ENCODE peak calls at places on chromosomes 7 and 10, in seven cellular contexts. G is left ventricle myocardium inferior, Y is GM12864, W is OCI-LY7, P is A549, Z is retinal pigment epithelial cell, B is choroid plexus epithelial cell. K is an unnamed sample.

GRCh38 chr7:13628231-13629001 is 361.1 kb downstream of the ETV1 start:
- DNase-seq in G (no peak), Y (no peak), W (no peak), P (no peak), Z (no peak), B (peak), K (no peak)

GRCh38 chr10:114544045-114544659 is 113.9 kb downstream of the ABLIM1 start:
- DNase-seq in G (no peak), Y (peak), W (peak), P (no peak), Z (no peak), B (no peak), K (peak)

GRCh38 chr7:128755075-128755474 is 15.9 kb downstream of the CALU start:
- DNase-seq in G (no peak), Y (no peak), W (no peak), P (no peak), Z (no peak), B (no peak), K (no peak)

GRCh38 chr10:132684164-132684891 is 101.6 kb downstream of the NKX6-2 start:
- DNase-seq in G (no peak), Y (no peak), W (no peak), P (no peak), Z (no peak), B (peak), K (no peak)

GRCh38 chr10:125152646-125153368 is 7.6 kb downstream of the CTBP2 start:
- DNase-seq in G (peak), Y (no peak), W (no peak), P (no peak), Z (no peak), B (peak), K (no peak)

GRCh38 chr10:126088144-126088543 is 191.8 kb downstream of the FANK1 start:
- DNase-seq in G (no peak), Y (no peak), W (no peak), P (no peak), Z (no peak), B (peak), K (no peak)

GRCh38 chr10:119749455-119749854 is 23.6 kb downstream of the INPP5F start:
- DNase-seq in G (no peak), Y (no peak), W (no peak), P (no peak), Z (no peak), B (no peak), K (no peak)

GRCh38 chr10:120507651-120508050 is 50.6 kb downstream of the PLPP4 start:
- DNase-seq in G (no peak), Y (no peak), W (no peak), P (no peak), Z (no peak), B (no peak), K (no peak)

GRCh38 chr10:22681783-22682183 is 32.6 kb downstream of the PIP4K2A start:
- DNase-seq in G (no peak), Y (no peak), W (no peak), P (peak), Z (peak), B (peak), K (no peak)

GRCh38 chr10:128067691-128068397 is 58.4 kb downstream of the MKI67 start:
- DNase-seq in G (no peak), Y (no peak), W (no peak), P (no peak), Z (no peak), B (no peak), K (no peak)

GRCh38 chr10:74730246-74730645 is 96.2 kb upstream of the KAT6B start:
- DNase-seq in G (no peak), Y (no peak), W (no peak), P (no peak), Z (no peak), B (no peak), K (no peak)

GRCh38 chr7:43076189-43076605 is 36.2 kb upstream of the HECW1 start:
- DNase-seq in G (no peak), Y (peak), W (peak), P (no peak), Z (peak), B (peak), K (no peak)

GRCh38 chr7:1691601-1692499 is 21.8 kb downstream of the ELFN1 start:
- DNase-seq in G (peak), Y (no peak), W (no peak), P (no peak), Z (peak), B (no peak), K (no peak)

GRCh38 chr10:49080965-49081364 is 34.4 kb downstream of the VSTM4 start:
- DNase-seq in G (no peak), Y (no peak), W (no peak), P (no peak), Z (no peak), B (no peak), K (no peak)

GRCh38 chr7:2462731-2463130 is 13.5 kb downstream of the GRIFIN start:
- DNase-seq in G (no peak), Y (no peak), W (no peak), P (no peak), Z (no peak), B (no peak), K (no peak)

GRCh38 chr7:104979167-104979841 is 34.7 kb upstream of the KMT2E start:
- DNase-seq in G (no peak), Y (no peak), W (no peak), P (no peak), Z (no peak), B (peak), K (no peak)

GRCh38 chr7:48426966-48427555 is 255.8 kb downstream of the ABCA13 start:
- DNase-seq in G (no peak), Y (no peak), W (peak), P (peak), Z (peak), B (peak), K (no peak)

GRCh38 chr7:25752967-25753791 is 398.8 kb upstream of the NFE2L3 start:
- DNase-seq in G (no peak), Y (no peak), W (no peak), P (no peak), Z (no peak), B (no peak), K (no peak)

GRCh38 chr7:4809091-4809591 is 33.7 kb downstream of the AP5Z1 start:
- DNase-seq in G (no peak), Y (no peak), W (no peak), P (no peak), Z (no peak), B (no peak), K (no peak)

GRCh38 chr7:2926120-2926897 is 82.2 kb upstream of the GNA12 start:
- DNase-seq in G (peak), Y (no peak), W (no peak), P (no peak), Z (no peak), B (no peak), K (no peak)

GRCh38 chr7:46949270-46949931 is 632.5 kb downstream of the TNS3 start:
- DNase-seq in G (no peak), Y (no peak), W (no peak), P (no peak), Z (no peak), B (no peak), K (no peak)

GRCh38 chr7:64876792-64877713 is 26.0 kb upstream of the ZNF273 start:
- DNase-seq in G (peak), Y (peak), W (no peak), P (no peak), Z (no peak), B (peak), K (no peak)

GRCh38 chr10:61730671-61731070 is 67.9 kb downstream of the CABCOCO1 start:
- DNase-seq in G (no peak), Y (no peak), W (no peak), P (no peak), Z (no peak), B (no peak), K (no peak)

GRCh38 chr10:29736325-29737208 is 101.8 kb upstream of the SVIL start:
- DNase-seq in G (peak), Y (no peak), W (no peak), P (peak), Z (no peak), B (peak), K (no peak)

GRCh38 chr10:112953075-112953501 is 3.0 kb downstream of the TCF7L2 start:
- DNase-seq in G (peak), Y (no peak), W (no peak), P (no peak), Z (no peak), B (peak), K (no peak)

GRCh38 chr10:8059191-8059936 is 4.9 kb downstream of the GATA3 start:
- DNase-seq in G (no peak), Y (no peak), W (peak), P (no peak), Z (no peak), B (no peak), K (no peak)

GRCh38 chr10:88064608-88065383 is 201.4 kb downstream of the PTEN start:
- DNase-seq in G (peak), Y (peak), W (no peak), P (no peak), Z (no peak), B (peak), K (no peak)

GRCh38 chr10:103916901-103917300 is 1.1 kb downstream of the STN1 start:
- DNase-seq in G (no peak), Y (no peak), W (no peak), P (no peak), Z (no peak), B (no peak), K (no peak)

GRCh38 chr10:9608592-9608991 is 1409.1 kb upstream of the CELF2 start:
- DNase-seq in G (no peak), Y (no peak), W (peak), P (no peak), Z (no peak), B (peak), K (no peak)

GRCh38 chr10:12780634-12781601 is 220.6 kb downstream of the CCDC3 start:
- DNase-seq in G (peak), Y (no peak), W (no peak), P (no peak), Z (no peak), B (peak), K (no peak)

GRCh38 chr10:127279334-127279774 is 83.0 kb upstream of the INSYN2A start:
- DNase-seq in G (no peak), Y (no peak), W (no peak), P (no peak), Z (no peak), B (no peak), K (no peak)

GRCh38 chr7:29254663-29255062 is 60.1 kb downstream of the CHN2 start:
- DNase-seq in G (no peak), Y (no peak), W (no peak), P (no peak), Z (no peak), B (peak), K (no peak)

GRCh38 chr10:132802694-132803320 is 16.9 kb upstream of the NKX6-2 start:
- DNase-seq in G (no peak), Y (no peak), W (no peak), P (no peak), Z (no peak), B (no peak), K (no peak)

GRCh38 chr7:44283381-44284211 is 41.8 kb downstream of the CAMK2B start:
- DNase-seq in G (peak), Y (no peak), W (no peak), P (no peak), Z (no peak), B (no peak), K (no peak)

GRCh38 chr10:131487822-131488221 is 176.3 kb upstream of the TCERG1L start:
- DNase-seq in G (no peak), Y (no peak), W (no peak), P (no peak), Z (no peak), B (no peak), K (no peak)
- TF ChIP-seq CTCF in G (no peak), Y (no peak), W (peak), P (no peak), Z (no peak), B (no peak), K (no peak)

DNA sequence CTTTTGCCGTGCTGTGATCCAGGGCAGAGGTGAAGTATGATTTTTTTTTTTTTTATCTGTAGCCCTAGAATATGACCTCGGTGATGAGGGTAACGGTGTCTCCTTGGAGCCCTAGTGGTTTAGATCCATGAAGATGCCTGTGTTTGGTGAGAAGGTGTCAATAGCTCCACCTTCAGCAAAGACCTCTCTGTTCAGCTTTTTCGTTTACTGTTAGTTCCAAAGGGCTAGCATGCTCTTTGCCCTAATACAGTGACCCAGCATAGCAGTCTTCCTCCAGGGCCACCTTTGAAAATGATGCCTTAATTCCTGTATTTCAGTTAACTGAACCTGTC is 748 bp upstream of the MRPS16 start:
- DNase-seq in G (no peak), Y (no peak), W (peak), P (peak), Z (no peak), B (peak), K (no peak)
- TF ChIP-seq CTCF in G (no peak), Y (peak), W (peak), P (no peak), Z (no peak), B (peak), K (no peak)

GRCh38 chr10:94146313-94146712 is 152.6 kb downstream of the PLCE1 start:
- DNase-seq in G (no peak), Y (no peak), W (no peak), P (no peak), Z (no peak), B (no peak), K (no peak)
- TF ChIP-seq CTCF in G (no peak), Y (no peak), W (no peak), P (no peak), Z (no peak), B (no peak), K (no peak)

DNA sequence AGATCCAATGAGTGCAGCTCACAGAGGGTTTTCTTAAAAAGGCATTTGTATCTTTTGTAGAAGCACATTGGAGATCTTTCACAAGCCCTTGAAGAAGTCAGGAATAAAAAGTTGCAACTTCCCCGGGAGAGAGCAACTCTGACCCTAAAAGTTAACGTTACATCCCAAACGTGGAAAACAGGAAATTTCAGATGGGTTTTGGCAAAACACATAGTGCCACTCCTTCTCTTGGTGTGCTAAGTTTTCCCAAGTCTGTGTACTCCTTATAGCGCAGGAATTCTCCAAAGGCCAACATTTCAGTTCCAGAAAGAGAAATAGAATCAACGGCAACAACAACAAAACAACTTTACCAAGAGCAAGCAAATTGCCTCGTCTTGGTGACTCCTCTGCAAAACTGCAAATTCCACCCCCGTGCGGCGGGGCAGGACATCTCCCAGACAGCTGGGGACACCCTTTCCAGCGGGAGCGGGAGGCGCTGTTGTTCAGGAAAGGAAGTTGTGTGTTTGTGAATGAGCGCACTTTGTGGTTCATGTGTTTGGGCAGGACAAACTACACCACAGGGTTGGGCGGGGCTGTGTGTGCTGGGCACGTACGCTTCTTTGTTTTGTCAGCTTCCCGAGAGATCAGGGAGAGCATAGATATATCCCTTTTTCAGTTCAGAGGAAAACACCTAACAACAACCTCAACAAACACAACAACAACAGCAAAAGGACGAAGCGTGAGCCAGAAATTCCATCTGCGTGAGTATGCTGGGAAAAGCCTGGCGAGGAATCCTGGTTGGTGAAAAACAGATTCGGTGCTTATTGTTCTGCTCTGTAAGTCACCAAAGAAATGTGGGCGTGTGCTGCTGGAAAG is 294.7 kb upstream of the PITRM1 start:
- DNase-seq in G (peak), Y (no peak), W (no peak), P (peak), Z (peak), B (peak), K (no peak)
- TF ChIP-seq CTCF in G (peak), Y (no peak), W (no peak), P (peak), Z (no peak), B (peak), K (peak)

DNA sequence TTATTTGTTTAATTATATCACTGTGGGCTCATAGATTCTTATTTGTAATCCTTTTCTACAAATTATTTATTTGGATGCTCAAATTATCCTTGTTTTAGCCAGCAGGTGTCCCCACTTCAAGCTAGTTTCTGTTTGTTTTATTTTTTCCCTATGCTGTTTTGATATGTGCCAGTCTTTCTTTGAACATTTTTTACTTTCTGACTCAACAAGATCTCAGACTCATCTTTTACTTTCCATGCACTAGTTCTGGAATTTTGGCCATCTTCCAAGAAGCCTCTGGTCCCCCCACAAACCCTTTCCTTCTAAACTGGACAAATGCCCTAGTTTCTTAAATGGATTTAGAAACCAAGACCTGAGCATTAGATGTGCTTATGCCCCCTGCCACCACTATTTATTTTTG is 11.5 kb upstream of the MRPS16 start:
- DNase-seq in G (no peak), Y (no peak), W (peak), P (peak), Z (no peak), B (peak), K (no peak)
- TF ChIP-seq CTCF in G (peak), Y (peak), W (peak), P (peak), Z (peak), B (peak), K (peak)

DNA sequence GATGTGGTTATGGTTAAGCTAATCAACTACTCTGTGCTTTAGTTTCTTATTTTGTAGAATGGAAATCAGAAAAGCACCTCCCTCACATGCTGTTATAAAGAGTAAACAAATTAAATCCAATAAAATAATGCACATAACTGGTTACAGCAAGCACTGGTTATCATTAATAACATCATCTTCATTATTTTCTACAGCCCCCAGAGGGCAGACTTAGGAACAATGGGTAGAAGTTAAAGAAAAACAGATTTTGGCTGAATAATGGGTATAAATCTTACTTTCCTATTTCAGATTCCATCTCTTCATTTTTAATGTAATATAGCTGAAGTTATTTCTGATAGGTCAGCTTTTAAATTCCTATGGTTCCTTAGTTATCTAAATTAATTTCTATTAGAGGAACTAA is 126.5 kb downstream of the DOCK4 start:
- DNase-seq in G (no peak), Y (no peak), W (no peak), P (no peak), Z (no peak), B (peak), K (no peak)
- TF ChIP-seq CTCF in G (peak), Y (no peak), W (peak), P (no peak), Z (no peak), B (peak), K (no peak)

GRCh38 chr10:122526892-122527291 is 33.7 kb upstream of the DMBT1 start:
- DNase-seq in G (no peak), Y (no peak), W (no peak), P (no peak), Z (no peak), B (no peak), K (no peak)

GRCh38 chr10:122530177-122530576 is 30.4 kb upstream of the DMBT1 start:
- DNase-seq in G (peak), Y (no peak), W (no peak), P (no peak), Z (no peak), B (no peak), K (no peak)

GRCh38 chr10:122524811-122525210 is 35.7 kb upstream of the DMBT1 start:
- DNase-seq in G (no peak), Y (no peak), W (no peak), P (no peak), Z (no peak), B (no peak), K (no peak)

GRCh38 chr10:122521011-122521410 is 39.5 kb upstream of the DMBT1 start:
- DNase-seq in G (no peak), Y (no peak), W (no peak), P (no peak), Z (no peak), B (no peak), K (no peak)

DNA sequence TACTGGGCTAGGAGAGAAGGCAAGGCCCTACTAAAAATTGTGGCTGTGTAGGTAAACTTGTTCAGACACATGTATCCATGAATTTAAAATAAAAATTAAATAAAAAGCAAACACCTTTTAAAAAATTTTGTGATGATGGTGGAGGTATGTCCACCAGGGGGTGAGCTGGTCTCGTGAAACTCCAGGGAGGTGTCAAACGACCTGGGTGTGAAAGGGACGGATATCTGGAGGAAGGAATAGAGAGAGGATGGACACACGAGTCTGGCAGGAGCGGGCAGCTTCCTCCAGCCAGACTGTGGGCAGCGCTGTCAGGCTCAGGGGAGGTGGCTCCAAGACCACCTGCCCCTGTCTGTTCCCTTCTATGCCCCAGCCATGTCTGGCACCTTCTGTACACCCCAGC is 34.8 kb upstream of the DMBT1 start:
- DNase-seq in G (no peak), Y (no peak), W (no peak), P (no peak), Z (no peak), B (peak), K (no peak)
- TF ChIP-seq CTCF in G (peak), Y (no peak), W (peak), P (peak), Z (no peak), B (peak), K (no peak)

GRCh38 chr7:112987171-112987570 is 99.5 kb downstream of the GPR85 start:
- DNase-seq in G (no peak), Y (no peak), W (no peak), P (no peak), Z (no peak), B (no peak), K (no peak)
- TF ChIP-seq CTCF in G (no peak), Y (no peak), W (no peak), P (no peak), Z (no peak), B (no peak), K (no peak)

GRCh38 chr7:20310963-20311742 is 19.5 kb upstream of the ITGB8 start:
- DNase-seq in G (no peak), Y (no peak), W (peak), P (no peak), Z (no peak), B (peak), K (no peak)
- TF ChIP-seq CTCF in G (peak), Y (peak), W (peak), P (peak), Z (peak), B (peak), K (peak)